ENCODE peak calls at places on chromosomes 6 and 20, in eight cellular contexts. H is mammary epithelial cell; U is CD8-positive, alpha-beta T cell; N is GM23338; I is spleen; D is mucosa of descending colon; Q is upper lobe of right lung; A is WERI-Rb-1. E is an unnamed sample. For H3K36me3, the result is how much of the 10 kb centered on the place peaks cover.

GRCh38 chr6:137013738-137014602 is 30.8 kb downstream of the IL20RA start:
- DNase-seq in N (peak), H (peak), U (no peak), D (peak), Q (no peak), I (no peak), A (peak), E (no peak)

GRCh38 chr6:155224618-155225017 is 39.2 kb upstream of the CLDN20 start:
- DNase-seq in D (no peak), A (no peak), Q (no peak), U (no peak), I (no peak), H (peak), N (no peak), E (no peak)

GRCh38 chr6:12208190-12208589 is 82.0 kb upstream of the EDN1 start:
- DNase-seq in Q (no peak), N (no peak), I (peak), H (peak), D (peak), A (no peak), U (no peak), E (no peak)

GRCh38 chr6:106162926-106163325 is 76.8 kb downstream of the PRDM1 start:
- DNase-seq in H (no peak), N (no peak), I (no peak), U (no peak), A (no peak), Q (no peak), D (no peak), E (no peak)

GRCh38 chr6:125346926-125347563 is 45.3 kb upstream of the HDDC2 start:
- DNase-seq in D (no peak), N (no peak), U (no peak), Q (no peak), I (no peak), A (no peak), H (no peak), E (peak)

GRCh38 chr6:97189767-97190166 is 93.2 kb downstream of the MMS22L start:
- DNase-seq in H (no peak), Q (no peak), A (no peak), D (no peak), N (no peak), U (no peak), I (no peak), E (no peak)

GRCh38 chr6:93779086-93779858 is 359.9 kb upstream of the EPHA7 start:
- DNase-seq in Q (no peak), H (no peak), D (peak), U (no peak), N (peak), I (no peak), A (no peak), E (no peak)

GRCh38 chr6:168782211-168782729 is 341.3 kb downstream of the SMOC2 start:
- DNase-seq in A (peak), I (no peak), H (no peak), Q (no peak), U (no peak), D (no peak), N (no peak), E (no peak)

GRCh38 chr6:44651604-44652003 is 264.1 kb downstream of the CDC5L start:
- DNase-seq in U (no peak), A (no peak), Q (peak), I (no peak), N (peak), H (no peak), D (no peak), E (no peak)

GRCh38 chr20:19564261-19564660 is 193.8 kb upstream of the RIN2 start:
- DNase-seq in N (no peak), D (no peak), A (no peak), U (no peak), H (no peak), Q (no peak), I (no peak), E (no peak)

GRCh38 chr6:26234421-26235239 is 130.4 kb upstream of the BTN3A2 start:
- DNase-seq in D (peak), N (peak), U (peak), I (peak), A (peak), H (peak), Q (no peak), E (peak)

GRCh38 chr6:47653706-47654105 is 44.7 kb upstream of the ADGRF4 start:
- DNase-seq in A (no peak), N (no peak), D (peak), I (no peak), U (no peak), Q (no peak), H (peak), E (no peak)

GRCh38 chr20:24158271-24158670 is 169.7 kb upstream of the GGTLC1 start:
- DNase-seq in U (no peak), H (no peak), N (no peak), I (no peak), A (no peak), Q (no peak), D (no peak), E (no peak)

GRCh38 chr6:34093854-34094430 is 51.9 kb downstream of the GRM4 start:
- DNase-seq in U (no peak), D (no peak), Q (no peak), H (no peak), N (no peak), A (no peak), I (no peak), E (no peak)

GRCh38 chr20:31543966-31544598 is 29.8 kb downstream of the HM13 start:
- DNase-seq in N (no peak), I (no peak), D (no peak), H (peak), A (no peak), Q (no peak), U (no peak), E (no peak)

GRCh38 chr6:1436334-1437306 is 47.2 kb downstream of the FOXF2 start:
- DNase-seq in N (peak), D (peak), U (peak), I (no peak), H (peak), A (peak), Q (no peak), E (no peak)

GRCh38 chr6:117463762-117464665 is 18.5 kb upstream of the DCBLD1 start:
- DNase-seq in N (no peak), A (no peak), H (peak), U (no peak), I (no peak), Q (no peak), D (no peak), E (no peak)

GRCh38 chr20:137668-138131 is 4.7 kb upstream of the DEFB126 start:
- DNase-seq in Q (no peak), I (no peak), A (peak), H (no peak), N (peak), D (no peak), U (no peak), E (peak)

GRCh38 chr6:140256213-140256612 is 881.8 kb upstream of the CITED2 start:
- DNase-seq in N (peak), I (no peak), U (no peak), A (no peak), Q (no peak), D (no peak), H (peak), E (no peak)

GRCh38 chr6:13554929-13555333 is 19.5 kb upstream of the SIRT5 start:
- DNase-seq in H (no peak), N (peak), I (no peak), U (no peak), A (no peak), Q (no peak), D (no peak), E (no peak)

GRCh38 chr6:13248053-13248452 is 80.3 kb downstream of the TBC1D7 start:
- DNase-seq in U (no peak), Q (no peak), N (peak), I (no peak), A (peak), H (peak), D (no peak), E (no peak)

GRCh38 chr6:125798734-125799510 is 8.2 kb downstream of the NCOA7 start:
- DNase-seq in D (no peak), A (no peak), U (no peak), Q (no peak), N (no peak), I (no peak), H (no peak), E (peak)

DNA sequence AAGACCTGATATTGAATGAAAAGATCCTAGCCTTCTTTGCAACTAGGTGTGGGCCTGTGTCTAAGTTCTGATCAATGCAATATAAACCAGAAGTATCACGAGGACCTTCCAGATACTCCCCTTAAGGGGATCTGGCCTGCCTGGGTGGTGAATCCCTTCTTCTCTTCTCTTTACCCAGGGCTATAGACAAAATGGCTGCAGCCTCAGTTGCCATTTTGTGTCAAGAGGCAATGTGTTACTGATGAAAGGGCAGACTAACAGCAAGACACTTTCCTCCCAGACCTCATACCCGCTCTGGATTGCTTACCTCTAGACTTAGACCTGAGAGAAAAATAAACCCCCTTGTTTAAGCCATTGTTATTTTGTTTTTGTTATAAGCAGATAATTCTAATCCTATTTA is 84.5 kb upstream of the CHD6 start:
- DNase-seq in D (no peak), A (no peak), Q (no peak), U (no peak), H (no peak), N (no peak), I (no peak), E (no peak)
- H3K36me3 ChIP-seq in D (under half), A (under half), Q (under half), U (under half), H (under half), N (under half), I (under half), E (under half)

GRCh38 chr20:47885909-47886453 is 100.7 kb upstream of the SULF2 start:
- DNase-seq in H (no peak), U (no peak), N (no peak), I (no peak), Q (no peak), D (no peak), A (no peak), E (no peak)
- TF ChIP-seq CTCF in H (no peak), U (no peak), N (no peak), I (no peak), Q (no peak), D (no peak), A (no peak), E (no peak)

GRCh38 chr20:36611625-36612024 is 6.0 kb downstream of the RAB5IF start:
- DNase-seq in U (no peak), H (no peak), A (no peak), I (no peak), D (no peak), N (no peak), Q (no peak), E (no peak)

GRCh38 chr20:36606171-36607116 is 865 bp downstream of the RAB5IF start:
- DNase-seq in U (no peak), Q (peak), A (no peak), N (peak), D (peak), I (no peak), H (no peak), E (no peak)

GRCh38 chr20:36604952-36605308 is 649 bp upstream of the RAB5IF start:
- DNase-seq in Q (peak), D (peak), A (no peak), H (no peak), N (peak), I (peak), U (peak), E (peak)

GRCh38 chr20:36605309-36606170 is at the start of gene RAB5IF:
- DNase-seq in N (peak), D (peak), I (peak), U (peak), A (peak), H (peak), Q (peak), E (peak)

GRCh38 chr20:36607586-36608387 is 2.2 kb downstream of the RAB5IF start:
- DNase-seq in D (peak), H (peak), N (no peak), I (no peak), U (no peak), A (no peak), Q (no peak), E (no peak)
- H3K36me3 ChIP-seq in D (under half), H (under half), N (under half), I (half or more), U (under half), A (half or more), Q (half or more), E (under half)

GRCh38 chr6:100673641-100674040 is 207.5 kb downstream of the ASCC3 start:
- DNase-seq in D (no peak), H (no peak), A (no peak), I (no peak), U (no peak), Q (no peak), N (peak), E (no peak)

GRCh38 chr6:100677240-100677639 is 203.9 kb downstream of the ASCC3 start:
- DNase-seq in I (no peak), D (no peak), H (no peak), A (no peak), N (no peak), U (no peak), Q (no peak), E (no peak)

DNA sequence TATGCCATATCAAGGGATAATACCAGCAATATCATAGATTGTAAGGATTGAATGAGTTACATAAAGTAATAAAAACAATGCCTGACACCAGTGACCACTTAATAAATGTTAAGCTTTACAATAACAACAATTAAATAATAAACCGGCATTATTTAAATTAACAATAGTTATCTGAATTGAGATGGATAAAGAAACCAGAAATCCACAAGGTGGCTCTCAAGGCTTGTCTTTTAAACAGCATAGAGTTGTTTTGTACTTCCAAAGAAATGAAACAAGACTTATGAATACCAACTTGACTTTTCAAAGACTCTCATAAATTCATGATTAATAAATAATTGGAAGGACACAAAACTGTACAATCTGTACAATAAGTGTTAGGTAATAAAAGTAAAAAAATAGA is 203.1 kb downstream of the ASCC3 start:
- DNase-seq in A (no peak), N (no peak), H (no peak), U (no peak), Q (no peak), I (no peak), D (no peak), E (no peak)
- TF ChIP-seq CTCF in A (no peak), N (no peak), H (no peak), U (no peak), Q (no peak), I (no peak), D (no peak), E (no peak)

GRCh38 chr6:4818272-4818938 is 42.2 kb downstream of the CDYL start:
- DNase-seq in H (no peak), Q (no peak), D (no peak), I (no peak), A (no peak), U (no peak), N (no peak), E (no peak)
- H3K36me3 ChIP-seq in H (under half), Q (under half), D (under half), I (under half), A (under half), U (under half), N (under half), E (under half)

GRCh38 chr6:8131265-8131897 is 29.0 kb upstream of the EEF1E1 start:
- DNase-seq in H (peak), D (peak), Q (no peak), N (peak), A (peak), U (peak), I (no peak), E (peak)
- TF ChIP-seq CTCF in H (peak), D (no peak), Q (peak), N (peak), A (peak), U (peak), I (peak), E (peak)

DNA sequence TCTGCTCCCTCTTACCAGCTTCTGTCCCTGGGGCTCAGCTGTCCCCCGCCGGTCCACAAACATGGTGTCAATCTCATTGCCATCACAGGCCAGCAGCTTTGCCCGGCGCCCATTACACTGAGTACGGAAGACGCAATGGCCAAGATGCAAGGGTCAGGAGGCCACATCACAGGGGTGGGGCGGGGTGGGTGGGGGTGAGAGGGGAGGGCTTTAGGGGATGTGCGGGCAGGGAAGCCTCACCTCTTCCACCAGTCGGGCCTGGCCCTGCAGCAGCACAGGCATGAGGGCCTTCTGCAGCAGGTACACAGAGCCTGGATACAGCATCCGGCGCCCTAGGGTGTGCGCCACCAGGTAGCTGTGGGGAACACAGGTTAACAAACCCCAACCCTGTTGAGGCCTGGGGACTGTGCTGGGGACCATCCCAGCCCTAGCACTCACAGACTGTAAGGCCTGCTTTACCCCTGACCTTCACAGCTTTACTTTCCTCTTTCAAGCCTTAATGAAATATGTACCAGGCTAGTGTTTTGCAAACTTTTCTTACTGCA is 10.8 kb upstream of the LY6G5C start:
- DNase-seq in Q (no peak), U (no peak), D (no peak), I (no peak), A (no peak), H (no peak), N (no peak), E (no peak)
- H3K36me3 ChIP-seq in Q (half or more), U (half or more), D (under half), I (half or more), A (half or more), H (under half), N (under half), E (under half)

DNA sequence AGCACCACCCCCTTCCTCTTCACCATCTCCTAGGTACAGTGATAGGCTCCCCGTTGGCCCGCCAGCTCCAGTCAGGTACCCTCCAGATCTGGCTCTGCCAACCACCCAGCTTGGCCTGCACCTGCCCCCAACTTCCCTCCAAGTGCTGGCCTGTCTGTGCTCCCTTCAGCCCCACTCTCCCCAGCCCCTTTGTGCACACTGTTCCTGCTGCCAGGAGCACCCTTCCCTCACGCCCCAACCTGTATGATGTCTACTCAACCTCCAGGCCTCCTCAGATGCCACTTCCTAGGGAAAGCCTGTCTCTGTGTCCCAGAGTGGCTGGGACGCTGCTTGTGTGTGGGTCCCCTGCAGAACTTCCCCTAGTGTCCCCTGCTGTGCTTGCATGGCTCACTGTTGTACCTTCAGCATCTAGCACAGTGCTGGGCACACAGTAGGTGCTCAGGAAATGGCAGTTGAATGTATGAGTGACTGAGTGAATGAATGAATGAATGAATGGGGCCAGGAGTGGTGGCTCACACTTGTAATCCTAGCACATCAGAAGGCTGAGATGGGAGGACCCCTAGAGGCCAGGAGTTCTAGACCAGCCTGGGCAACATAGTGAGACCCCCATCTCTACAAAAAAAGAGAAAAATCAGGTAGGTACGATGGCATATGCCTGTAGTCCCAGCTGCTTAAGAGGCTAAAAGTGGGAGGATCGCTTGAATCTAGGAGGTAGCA is 3.0 kb downstream of the ZBP1 start:
- DNase-seq in Q (no peak), N (no peak), D (no peak), I (peak), A (no peak), H (no peak), U (no peak), E (no peak)
- TF ChIP-seq CTCF in Q (no peak), N (no peak), D (no peak), I (no peak), A (no peak), H (no peak), U (no peak), E (no peak)